ENCODE peak calls at places on chromosomes 11 and 22, in ten cellular contexts. E, L, V, P, I, S, N, A, D and G are unnamed samples.

GRCh38 chr11:113994077-113994954 is 19.4 kb downstream of the HTR3A start:
- DNase-seq in E (no peak), L (no peak), V (peak; percentile 23), P (peak; percentile 33), I (no peak), S (peak; percentile 33), N (peak; percentile 11), A (peak; percentile 19), D (peak; percentile 19), G (no peak)

GRCh38 chr22:24975813-24976341 is 23.4 kb downstream of the KIAA1671 start:
- DNase-seq in E (no peak), L (peak; percentile 56), V (no peak), P (no peak), I (peak; percentile 81), S (no peak), N (no peak), A (no peak), D (no peak), G (peak; percentile 20)

GRCh38 chr22:36953239-36954080 is 40.0 kb downstream of the CSF2RB start:
- DNase-seq in E (no peak), L (no peak), V (no peak), P (no peak), I (no peak), S (no peak), N (no peak), A (no peak), D (no peak), G (no peak)

GRCh38 chr11:122737951-122738693 is 82.6 kb downstream of the UBASH3B start:
- DNase-seq in E (no peak), L (peak; percentile 81), V (no peak), P (no peak), I (no peak), S (no peak), N (no peak), A (no peak), D (no peak), G (no peak)

GRCh38 chr11:61342207-61342803 is 9.3 kb downstream of the TKFC start:
- DNase-seq in E (no peak), L (no peak), V (no peak), P (no peak), I (peak; percentile 70), S (no peak), N (no peak), A (no peak), D (no peak), G (no peak)

GRCh38 chr11:2445107-2445947 is 519 bp downstream of the KCNQ1 start:
- DNase-seq in E (no peak), L (no peak), V (peak; percentile 47), P (no peak), I (peak; percentile 69), S (no peak), N (no peak), A (no peak), D (no peak), G (no peak)

GRCh38 chr22:18070556-18071306 is 7.1 kb upstream of the PEX26 start:
- DNase-seq in E (no peak), L (no peak), V (no peak), P (no peak), I (no peak), S (no peak), N (no peak), A (no peak), D (no peak), G (no peak)

GRCh38 chr11:94732617-94733292 is 35.4 kb upstream of the AMOTL1 start:
- DNase-seq in E (no peak), L (peak; percentile 94), V (no peak), P (no peak), I (no peak), S (no peak), N (no peak), A (no peak), D (no peak), G (no peak)

GRCh38 chr22:19822301-19823117 is 32.2 kb downstream of the GNB1L start:
- DNase-seq in E (no peak), L (no peak), V (no peak), P (no peak), I (peak; percentile 23), S (peak; percentile 7), N (no peak), A (no peak), D (no peak), G (no peak)

GRCh38 chr11:110921742-110922200 is 209.5 kb upstream of the ARHGAP20 start:
- DNase-seq in E (no peak), L (no peak), V (no peak), P (no peak), I (no peak), S (peak; percentile 13), N (no peak), A (no peak), D (no peak), G (no peak)

GRCh38 chr22:21837184-21837979 is 30.1 kb downstream of the MAPK1 start:
- DNase-seq in E (no peak), L (peak; percentile 82), V (no peak), P (no peak), I (no peak), S (no peak), N (no peak), A (no peak), D (no peak), G (peak; percentile 61)

GRCh38 chr11:120031156-120031555 is 106.8 kb downstream of the TRIM29 start:
- DNase-seq in E (no peak), L (no peak), V (no peak), P (no peak), I (no peak), S (no peak), N (no peak), A (no peak), D (no peak), G (no peak)

GRCh38 chr11:67266424-67267187 is at the start of gene GRK2:
- DNase-seq in E (no peak), L (peak; percentile 37), V (peak; percentile 46), P (no peak), I (peak; percentile 85), S (no peak), N (peak; percentile 32), A (peak; percentile 54), D (no peak), G (peak; percentile 54)

GRCh38 chr11:95453616-95454118 is 222.7 kb upstream of the SESN3 start:
- DNase-seq in E (peak; percentile 20), L (peak; percentile 65), V (no peak), P (peak; percentile 18), I (peak; percentile 85), S (no peak), N (no peak), A (no peak), D (no peak), G (no peak)

GRCh38 chr11:122170815-122171475 is 54.9 kb upstream of the BLID start:
- DNase-seq in E (no peak), L (peak; percentile 94), V (no peak), P (no peak), I (no peak), S (no peak), N (no peak), A (no peak), D (no peak), G (peak; percentile 47)

GRCh38 chr22:44408227-44409192 is 89.5 kb downstream of the RTL6 start:
- DNase-seq in E (no peak), L (no peak), V (no peak), P (no peak), I (peak; percentile 46), S (no peak), N (no peak), A (no peak), D (no peak), G (no peak)

GRCh38 chr11:2561283-2562180 is 116.7 kb downstream of the KCNQ1 start:
- DNase-seq in E (no peak), L (no peak), V (no peak), P (no peak), I (peak; percentile 55), S (no peak), N (no peak), A (no peak), D (no peak), G (no peak)

GRCh38 chr11:17631702-17632365 is 84.8 kb downstream of the OTOG start:
- DNase-seq in E (no peak), L (no peak), V (no peak), P (no peak), I (no peak), S (no peak), N (no peak), A (no peak), D (no peak), G (no peak)

GRCh38 chr11:71418643-71419042 is 29.6 kb downstream of the DHCR7 start:
- DNase-seq in E (no peak), L (no peak), V (no peak), P (no peak), I (no peak), S (no peak), N (no peak), A (no peak), D (no peak), G (no peak)

GRCh38 chr11:123221611-123222010 is 26.6 kb upstream of the CLMP start:
- DNase-seq in E (no peak), L (no peak), V (no peak), P (no peak), I (no peak), S (no peak), N (no peak), A (no peak), D (no peak), G (no peak)